ENCODE peak calls at places on chromosomes 2 and 18, in six cellular contexts. One of them, this sample, is unnamed.

GRCh38 chr18:53918091-53918490 is 306.4 kb downstream of the MBD2 start:
- DNase-seq in spleen: no peak
- DNase-seq in psoas muscle: no peak
- DNase-seq in CD4-positive, alpha-beta T cell: no peak
- DNase-seq in neural progenitor cell: no peak
- DNase-seq in cardiac muscle cell: no peak
- DNase-seq in this sample: no peak

GRCh38 chr2:2516386-2516785 is 185.3 kb upstream of the MYT1L start:
- DNase-seq in spleen: no peak
- DNase-seq in psoas muscle: no peak
- DNase-seq in CD4-positive, alpha-beta T cell: no peak
- DNase-seq in neural progenitor cell: no peak
- DNase-seq in cardiac muscle cell: no peak
- DNase-seq in this sample: no peak

GRCh38 chr2:20635096-20635475 is 15.8 kb downstream of the HS1BP3 start:
- DNase-seq in spleen: peak; percentile 23
- DNase-seq in psoas muscle: no peak
- DNase-seq in CD4-positive, alpha-beta T cell: no peak
- DNase-seq in neural progenitor cell: no peak
- DNase-seq in cardiac muscle cell: no peak
- DNase-seq in this sample: no peak

GRCh38 chr2:68837164-68837860 is 33.9 kb downstream of the BMP10 start:
- DNase-seq in spleen: peak; percentile 94
- DNase-seq in psoas muscle: peak; percentile 59
- DNase-seq in CD4-positive, alpha-beta T cell: peak; percentile 59
- DNase-seq in neural progenitor cell: peak; percentile 80
- DNase-seq in cardiac muscle cell: peak; percentile 77
- DNase-seq in this sample: no peak

GRCh38 chr2:200040251-200040650 is 84.9 kb downstream of the MAIP1 start:
- DNase-seq in spleen: no peak
- DNase-seq in psoas muscle: no peak
- DNase-seq in CD4-positive, alpha-beta T cell: no peak
- DNase-seq in neural progenitor cell: no peak
- DNase-seq in cardiac muscle cell: no peak
- DNase-seq in this sample: no peak

GRCh38 chr18:74242451-74243096 is 49.2 kb downstream of the CYB5A start:
- DNase-seq in spleen: no peak
- DNase-seq in psoas muscle: no peak
- DNase-seq in CD4-positive, alpha-beta T cell: no peak
- DNase-seq in neural progenitor cell: no peak
- DNase-seq in cardiac muscle cell: peak; percentile 45
- DNase-seq in this sample: no peak

GRCh38 chr2:200435379-200435778 is 74.5 kb downstream of the KCTD18 start:
- DNase-seq in spleen: no peak
- DNase-seq in psoas muscle: no peak
- DNase-seq in CD4-positive, alpha-beta T cell: no peak
- DNase-seq in neural progenitor cell: no peak
- DNase-seq in cardiac muscle cell: no peak
- DNase-seq in this sample: peak; percentile 63

GRCh38 chr18:69916412-69916811 is 31.3 kb downstream of the CD226 start:
- DNase-seq in spleen: no peak
- DNase-seq in psoas muscle: no peak
- DNase-seq in CD4-positive, alpha-beta T cell: no peak
- DNase-seq in neural progenitor cell: no peak
- DNase-seq in cardiac muscle cell: no peak
- DNase-seq in this sample: no peak

GRCh38 chr2:167509585-167509984 is 621.3 kb downstream of the XIRP2 start:
- DNase-seq in spleen: no peak
- DNase-seq in psoas muscle: no peak
- DNase-seq in CD4-positive, alpha-beta T cell: no peak
- DNase-seq in neural progenitor cell: peak; percentile 8
- DNase-seq in cardiac muscle cell: peak; percentile 54
- DNase-seq in this sample: peak; percentile 79

GRCh38 chr2:48901015-48901343 is 145.5 kb upstream of the LHCGR start:
- DNase-seq in spleen: no peak
- DNase-seq in psoas muscle: no peak
- DNase-seq in CD4-positive, alpha-beta T cell: no peak
- DNase-seq in neural progenitor cell: no peak
- DNase-seq in cardiac muscle cell: no peak
- DNase-seq in this sample: no peak

GRCh38 chr2:48900321-48901014 is 144.9 kb upstream of the LHCGR start:
- DNase-seq in spleen: no peak
- DNase-seq in psoas muscle: no peak
- DNase-seq in CD4-positive, alpha-beta T cell: no peak
- DNase-seq in neural progenitor cell: peak; percentile 9
- DNase-seq in cardiac muscle cell: no peak
- DNase-seq in this sample: no peak

GRCh38 chr2:48906640-48907039 is 151.1 kb upstream of the LHCGR start:
- DNase-seq in spleen: no peak
- DNase-seq in psoas muscle: no peak
- DNase-seq in CD4-positive, alpha-beta T cell: no peak
- DNase-seq in neural progenitor cell: no peak
- DNase-seq in cardiac muscle cell: peak; percentile 1
- DNase-seq in this sample: no peak

GRCh38 chr2:48905696-48906095 is 150.2 kb upstream of the LHCGR start:
- DNase-seq in spleen: no peak
- DNase-seq in psoas muscle: peak; percentile 27
- DNase-seq in CD4-positive, alpha-beta T cell: no peak
- DNase-seq in neural progenitor cell: no peak
- DNase-seq in cardiac muscle cell: no peak
- DNase-seq in this sample: no peak

GRCh38 chr2:48902521-48902920 is 147.0 kb upstream of the LHCGR start:
- DNase-seq in spleen: no peak
- DNase-seq in psoas muscle: no peak
- DNase-seq in CD4-positive, alpha-beta T cell: no peak
- DNase-seq in neural progenitor cell: no peak
- DNase-seq in cardiac muscle cell: no peak
- DNase-seq in this sample: no peak
- TF ChIP-seq CTCF in spleen: no peak
- TF ChIP-seq CTCF in psoas muscle: no peak
- TF ChIP-seq CTCF in CD4-positive, alpha-beta T cell: no peak
- TF ChIP-seq CTCF in neural progenitor cell: peak; percentile 16
- TF ChIP-seq CTCF in cardiac muscle cell: no peak
- TF ChIP-seq CTCF in this sample: no peak

DNA sequence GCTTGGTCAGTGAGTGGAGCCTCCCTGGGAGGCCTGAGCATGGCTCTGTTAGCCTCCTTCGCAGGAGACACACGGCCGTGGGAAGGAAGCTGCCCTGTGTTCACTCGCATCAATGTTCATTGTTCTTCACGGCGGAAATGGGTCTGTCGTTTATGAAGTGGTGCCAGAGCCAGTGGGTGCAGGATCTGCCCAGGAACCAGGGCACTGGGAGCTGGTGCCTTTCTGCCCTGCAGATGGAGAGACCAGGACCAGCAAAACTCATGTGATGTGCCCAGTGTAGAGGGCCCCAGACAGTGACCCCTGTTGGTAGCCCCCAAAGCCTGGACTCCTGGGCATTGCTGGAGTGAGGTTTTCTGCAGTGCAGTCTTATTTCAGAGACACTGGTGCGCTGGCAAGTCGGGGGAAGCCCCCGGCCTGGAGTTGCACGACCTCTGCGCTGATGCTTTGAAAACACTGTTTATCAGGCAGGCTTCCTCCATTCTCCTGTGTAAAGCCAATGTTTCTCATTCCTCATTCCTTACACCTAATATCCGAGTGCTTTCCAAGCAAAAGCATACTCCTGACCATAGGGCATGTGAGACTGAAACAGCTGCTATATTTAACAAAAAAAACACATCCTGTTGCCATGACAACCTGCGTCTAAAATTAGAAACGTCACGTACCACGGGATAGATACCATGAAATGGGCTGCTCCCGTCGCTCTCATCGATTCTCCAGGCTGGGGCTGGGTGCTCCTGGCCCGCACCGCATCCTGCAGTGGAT is 268.6 kb downstream of the NDUFA10 start:
- DNase-seq in spleen: no peak
- DNase-seq in psoas muscle: no peak
- DNase-seq in CD4-positive, alpha-beta T cell: no peak
- DNase-seq in neural progenitor cell: no peak
- DNase-seq in cardiac muscle cell: peak; percentile 65
- DNase-seq in this sample: peak; percentile 55
- H3K27ac ChIP-seq in spleen: no peak overlapping the region
- H3K27ac ChIP-seq in psoas muscle: no peak overlapping the region
- H3K27ac ChIP-seq in CD4-positive, alpha-beta T cell: no peak overlapping the region
- H3K27ac ChIP-seq in neural progenitor cell: no peak overlapping the region
- H3K27ac ChIP-seq in cardiac muscle cell: no peak overlapping the region
- H3K27ac ChIP-seq in this sample: no peak overlapping the region

GRCh38 chr18:55477537-55478300 is 110.3 kb downstream of the TCF4 start:
- DNase-seq in spleen: no peak
- DNase-seq in psoas muscle: peak; percentile 19
- DNase-seq in CD4-positive, alpha-beta T cell: peak; percentile 1
- DNase-seq in neural progenitor cell: no peak
- DNase-seq in cardiac muscle cell: peak; percentile 67
- DNase-seq in this sample: no peak
- TF ChIP-seq CTCF in spleen: peak; percentile 33
- TF ChIP-seq CTCF in psoas muscle: peak; percentile 32
- TF ChIP-seq CTCF in CD4-positive, alpha-beta T cell: no peak
- TF ChIP-seq CTCF in neural progenitor cell: no peak
- TF ChIP-seq CTCF in cardiac muscle cell: peak; percentile 21
- TF ChIP-seq CTCF in this sample: no peak

GRCh38 chr2:99140056-99140859 is 1.2 kb upstream of the C2orf15 start:
- DNase-seq in spleen: no peak
- DNase-seq in psoas muscle: no peak
- DNase-seq in CD4-positive, alpha-beta T cell: no peak
- DNase-seq in neural progenitor cell: no peak
- DNase-seq in cardiac muscle cell: no peak
- DNase-seq in this sample: no peak

GRCh38 chr2:99141110-99142108 is at the start of gene C2orf15:
- DNase-seq in spleen: peak; percentile 100
- DNase-seq in psoas muscle: peak; percentile 93
- DNase-seq in CD4-positive, alpha-beta T cell: peak; percentile 95
- DNase-seq in neural progenitor cell: peak; percentile 98
- DNase-seq in cardiac muscle cell: peak; percentile 88
- DNase-seq in this sample: peak; percentile 74

GRCh38 chr2:99139003-99139402 is 2.5 kb upstream of the C2orf15 start:
- DNase-seq in spleen: no peak
- DNase-seq in psoas muscle: no peak
- DNase-seq in CD4-positive, alpha-beta T cell: no peak
- DNase-seq in neural progenitor cell: no peak
- DNase-seq in cardiac muscle cell: no peak
- DNase-seq in this sample: no peak

DNA sequence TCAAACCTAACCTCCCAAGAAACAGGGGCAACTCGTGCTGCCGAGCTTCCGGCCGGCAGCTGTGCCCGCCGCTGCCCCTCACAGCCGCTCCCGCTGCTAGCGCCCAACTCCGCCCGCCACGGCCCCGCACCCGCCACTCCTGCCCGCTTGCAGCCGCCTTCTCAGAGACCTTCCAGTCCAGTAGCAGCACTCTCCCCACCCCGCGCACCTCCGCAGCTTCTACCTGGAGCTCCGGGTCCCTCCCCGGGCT is 722 bp upstream of the C2orf15 start:
- DNase-seq in spleen: no peak
- DNase-seq in psoas muscle: no peak
- DNase-seq in CD4-positive, alpha-beta T cell: no peak
- DNase-seq in neural progenitor cell: peak; percentile 79
- DNase-seq in cardiac muscle cell: peak; percentile 26
- DNase-seq in this sample: no peak
- H3K27ac ChIP-seq in spleen: peak overlapping the region; percentile 87
- H3K27ac ChIP-seq in psoas muscle: peak overlapping the region; percentile 46
- H3K27ac ChIP-seq in CD4-positive, alpha-beta T cell: peak overlapping the region; percentile 85
- H3K27ac ChIP-seq in neural progenitor cell: no peak overlapping the region
- H3K27ac ChIP-seq in cardiac muscle cell: peak overlapping the region; percentile 1
- H3K27ac ChIP-seq in this sample: no peak overlapping the region

GRCh38 chr18:13746636-13747035 is 20.2 kb downstream of the RNMT start:
- DNase-seq in spleen: no peak
- DNase-seq in psoas muscle: no peak
- DNase-seq in CD4-positive, alpha-beta T cell: no peak
- DNase-seq in neural progenitor cell: no peak
- DNase-seq in cardiac muscle cell: no peak
- DNase-seq in this sample: no peak
- TF ChIP-seq CTCF in spleen: no peak
- TF ChIP-seq CTCF in psoas muscle: no peak
- TF ChIP-seq CTCF in CD4-positive, alpha-beta T cell: no peak
- TF ChIP-seq CTCF in neural progenitor cell: no peak
- TF ChIP-seq CTCF in cardiac muscle cell: no peak
- TF ChIP-seq CTCF in this sample: no peak

GRCh38 chr2:189657867-189658266 is 3.4 kb upstream of the ASNSD1 start:
- DNase-seq in spleen: peak; percentile 74
- DNase-seq in psoas muscle: no peak
- DNase-seq in CD4-positive, alpha-beta T cell: no peak
- DNase-seq in neural progenitor cell: no peak
- DNase-seq in cardiac muscle cell: peak; percentile 97
- DNase-seq in this sample: peak; percentile 92

GRCh38 chr2:189659734-189660133 is 1.5 kb upstream of the ASNSD1 start:
- DNase-seq in spleen: no peak
- DNase-seq in psoas muscle: no peak
- DNase-seq in CD4-positive, alpha-beta T cell: no peak
- DNase-seq in neural progenitor cell: no peak
- DNase-seq in cardiac muscle cell: no peak
- DNase-seq in this sample: no peak

GRCh38 chr2:189658281-189658680 is 3.0 kb upstream of the ASNSD1 start:
- DNase-seq in spleen: no peak
- DNase-seq in psoas muscle: no peak
- DNase-seq in CD4-positive, alpha-beta T cell: no peak
- DNase-seq in neural progenitor cell: no peak
- DNase-seq in cardiac muscle cell: no peak
- DNase-seq in this sample: no peak

GRCh38 chr2:189660803-189661147 is 484 bp upstream of the ASNSD1 start:
- DNase-seq in spleen: no peak
- DNase-seq in psoas muscle: no peak
- DNase-seq in CD4-positive, alpha-beta T cell: no peak
- DNase-seq in neural progenitor cell: no peak
- DNase-seq in cardiac muscle cell: no peak
- DNase-seq in this sample: no peak

GRCh38 chr2:189658808-189659207 is 2.5 kb upstream of the ASNSD1 start:
- DNase-seq in spleen: peak; percentile 82
- DNase-seq in psoas muscle: no peak
- DNase-seq in CD4-positive, alpha-beta T cell: no peak
- DNase-seq in neural progenitor cell: no peak
- DNase-seq in cardiac muscle cell: no peak
- DNase-seq in this sample: no peak
- H3K27ac ChIP-seq in spleen: peak overlapping the region; percentile 75
- H3K27ac ChIP-seq in psoas muscle: no peak overlapping the region
- H3K27ac ChIP-seq in CD4-positive, alpha-beta T cell: peak overlapping the region; percentile 67
- H3K27ac ChIP-seq in neural progenitor cell: no peak overlapping the region
- H3K27ac ChIP-seq in cardiac muscle cell: no peak overlapping the region
- H3K27ac ChIP-seq in this sample: no peak overlapping the region

GRCh38 chr2:197205590-197206215 is 104.9 kb downstream of the ANKRD44 start:
- DNase-seq in spleen: peak; percentile 80
- DNase-seq in psoas muscle: no peak
- DNase-seq in CD4-positive, alpha-beta T cell: peak; percentile 54
- DNase-seq in neural progenitor cell: no peak
- DNase-seq in cardiac muscle cell: no peak
- DNase-seq in this sample: no peak
- TF ChIP-seq CTCF in spleen: no peak
- TF ChIP-seq CTCF in psoas muscle: no peak
- TF ChIP-seq CTCF in CD4-positive, alpha-beta T cell: no peak
- TF ChIP-seq CTCF in neural progenitor cell: no peak
- TF ChIP-seq CTCF in cardiac muscle cell: no peak
- TF ChIP-seq CTCF in this sample: no peak

This sample was measured in brain microvascular endothelial cell.